ENCODE peak calls at places on chromosomes 6 and 20, in nine cellular contexts. N is H54; G is right atrium auricular region; M is naive thymus-derived CD4-positive, alpha-beta T cell; B is COR-L47; I is hepatocyte; K is GM03348; L is OCI-LY7; Z is NB4. A is an unnamed sample.

GRCh38 chr6:47464052-47464451 is 13.5 kb upstream of the CD2AP start:
- DNase-seq in N (no peak), Z (no peak), B (peak; percentile 52), L (no peak), I (no peak), K (no peak), M (no peak), G (no peak), A (no peak)

GRCh38 chr6:27726620-27727023 is 185.6 kb downstream of the OR2B2 start:
- DNase-seq in B (no peak), G (no peak), Z (no peak), I (no peak), K (no peak), N (no peak), M (no peak), L (no peak), A (no peak)

GRCh38 chr6:24125980-24126379 is at the start of gene NRSN1:
- DNase-seq in M (no peak), I (peak; percentile 57), K (no peak), B (peak; percentile 87), Z (no peak), L (no peak), G (no peak), N (no peak), A (no peak)

GRCh38 chr20:63968928-63969760 is 586 bp downstream of the ZNF512B start:
- DNase-seq in L (no peak), Z (peak; percentile 39), I (no peak), G (peak; percentile 58), K (peak; percentile 56), B (no peak), N (no peak), M (peak; percentile 47), A (no peak)

GRCh38 chr6:31477521-31477920 is 20.4 kb upstream of the MICB start:
- DNase-seq in M (no peak), G (no peak), I (no peak), Z (no peak), N (no peak), B (no peak), K (no peak), L (no peak), A (no peak)

GRCh38 chr6:154410619-154411044 is 54.0 kb upstream of the IPCEF1 start:
- DNase-seq in G (peak; percentile 64), M (no peak), I (peak; percentile 68), Z (no peak), L (no peak), K (peak; percentile 88), N (peak; percentile 38), B (no peak), A (peak; percentile 66)

GRCh38 chr20:20411382-20411781 is 43.5 kb downstream of the INSM1 start:
- DNase-seq in G (no peak), Z (no peak), I (no peak), M (no peak), N (no peak), B (no peak), K (no peak), L (no peak), A (no peak)

GRCh38 chr20:64155258-64156135 is 8.8 kb upstream of the MYT1 start:
- DNase-seq in K (no peak), Z (no peak), N (no peak), L (no peak), I (no peak), M (no peak), G (no peak), B (no peak), A (no peak)

GRCh38 chr6:9139762-9140161 is 704.4 kb upstream of the SLC35B3 start:
- DNase-seq in G (no peak), K (peak; percentile 44), Z (no peak), M (no peak), I (no peak), B (peak; percentile 79), N (no peak), L (no peak), A (no peak)

GRCh38 chr6:155026366-155027045 is 31.4 kb downstream of the TIAM2 start:
- DNase-seq in B (no peak), I (peak; percentile 56), Z (peak; percentile 72), N (peak; percentile 63), K (peak; percentile 79), L (no peak), G (no peak), M (no peak), A (no peak)